ENCODE peak calls at places on chromosome 19, in seven cellular contexts. One of them, this sample, is unnamed.
A peak's percentile ranks its signal among the peaks of the same experiment; 100 is the strongest.

GRCh38 chr19:29505034-29505824 is 20.6 kb upstream of the VSTM2B start:
- DNase-seq in K562: no peak
- DNase-seq in gastrocnemius medialis: no peak
- DNase-seq in ovary: no peak
- DNase-seq in Peyer's patch: no peak
- DNase-seq in suprapubic skin: no peak
- DNase-seq in uterus: no peak
- DNase-seq in this sample: no peak

GRCh38 chr19:7533281-7533819 is 2.2 kb upstream of the PNPLA6 start:
- DNase-seq in Peyer's patch: peak; percentile 64
- DNase-seq in uterus: peak; percentile 82
- DNase-seq in suprapubic skin: no peak
- DNase-seq in gastrocnemius medialis: no peak
- DNase-seq in ovary: peak; percentile 78
- DNase-seq in K562: no peak
- DNase-seq in this sample: no peak

GRCh38 chr19:17202249-17202648 is 12.9 kb upstream of the USE1 start:
- DNase-seq in suprapubic skin: no peak
- DNase-seq in Peyer's patch: no peak
- DNase-seq in uterus: no peak
- DNase-seq in K562: no peak
- DNase-seq in ovary: no peak
- DNase-seq in gastrocnemius medialis: no peak
- DNase-seq in this sample: no peak

GRCh38 chr19:5308471-5309437 is 31.9 kb downstream of the PTPRS start:
- DNase-seq in K562: peak; percentile 62
- DNase-seq in gastrocnemius medialis: no peak
- DNase-seq in suprapubic skin: peak; percentile 73
- DNase-seq in Peyer's patch: peak; percentile 55
- DNase-seq in uterus: peak; percentile 76
- DNase-seq in ovary: peak; percentile 82
- DNase-seq in this sample: no peak

GRCh38 chr19:6417713-6418561 is 6.7 kb downstream of the KHSRP start:
- DNase-seq in gastrocnemius medialis: no peak
- DNase-seq in suprapubic skin: no peak
- DNase-seq in ovary: no peak
- DNase-seq in Peyer's patch: no peak
- DNase-seq in uterus: peak; percentile 66
- DNase-seq in K562: no peak
- DNase-seq in this sample: no peak

GRCh38 chr19:53906211-53907192 is 2.6 kb upstream of the CACNG7 start:
- DNase-seq in Peyer's patch: peak; percentile 67
- DNase-seq in suprapubic skin: no peak
- DNase-seq in uterus: peak; percentile 26
- DNase-seq in K562: peak; percentile 74
- DNase-seq in ovary: no peak
- DNase-seq in gastrocnemius medialis: no peak
- DNase-seq in this sample: no peak

GRCh38 chr19:15479391-15480345 is at the start of gene PGLYRP2:
- DNase-seq in gastrocnemius medialis: no peak
- DNase-seq in ovary: no peak
- DNase-seq in K562: no peak
- DNase-seq in Peyer's patch: no peak
- DNase-seq in uterus: no peak
- DNase-seq in suprapubic skin: no peak
- DNase-seq in this sample: no peak

GRCh38 chr19:32238076-32238475 is 107.3 kb upstream of the ZNF507 start:
- DNase-seq in ovary: no peak
- DNase-seq in suprapubic skin: no peak
- DNase-seq in gastrocnemius medialis: no peak
- DNase-seq in uterus: no peak
- DNase-seq in Peyer's patch: no peak
- DNase-seq in K562: no peak
- DNase-seq in this sample: no peak

GRCh38 chr19:40594251-40594650 is 6.9 kb upstream of the LTBP4 start:
- DNase-seq in K562: no peak
- DNase-seq in gastrocnemius medialis: no peak
- DNase-seq in Peyer's patch: no peak
- DNase-seq in ovary: no peak
- DNase-seq in uterus: no peak
- DNase-seq in suprapubic skin: no peak
- DNase-seq in this sample: no peak

GRCh38 chr19:984165-984967 is at the start of gene WDR18:
- DNase-seq in Peyer's patch: peak; percentile 97
- DNase-seq in suprapubic skin: peak; percentile 95
- DNase-seq in ovary: peak; percentile 94
- DNase-seq in uterus: peak; percentile 93
- DNase-seq in K562: peak; percentile 97
- DNase-seq in gastrocnemius medialis: peak; percentile 89
- DNase-seq in this sample: peak; percentile 56

GRCh38 chr19:27718262-27718661 is 1494.7 kb downstream of the UQCRFS1 start:
- DNase-seq in gastrocnemius medialis: no peak
- DNase-seq in uterus: no peak
- DNase-seq in ovary: no peak
- DNase-seq in suprapubic skin: no peak
- DNase-seq in Peyer's patch: no peak
- DNase-seq in K562: no peak
- DNase-seq in this sample: no peak

GRCh38 chr19:44847144-44848035 is 1.3 kb downstream of the NECTIN2 start:
- DNase-seq in Peyer's patch: peak; percentile 85
- DNase-seq in K562: peak; percentile 50
- DNase-seq in ovary: peak; percentile 83
- DNase-seq in gastrocnemius medialis: no peak
- DNase-seq in uterus: peak; percentile 73
- DNase-seq in suprapubic skin: peak; percentile 87
- DNase-seq in this sample: no peak

GRCh38 chr19:44845286-44845611 is 848 bp upstream of the NECTIN2 start:
- DNase-seq in K562: no peak
- DNase-seq in suprapubic skin: peak; percentile 80
- DNase-seq in uterus: no peak
- DNase-seq in ovary: no peak
- DNase-seq in Peyer's patch: no peak
- DNase-seq in gastrocnemius medialis: no peak
- DNase-seq in this sample: no peak

GRCh38 chr19:44846455-44847143 is 502 bp downstream of the NECTIN2 start:
- DNase-seq in ovary: peak; percentile 72
- DNase-seq in K562: no peak
- DNase-seq in gastrocnemius medialis: no peak
- DNase-seq in Peyer's patch: peak; percentile 52
- DNase-seq in suprapubic skin: peak; percentile 83
- DNase-seq in uterus: peak; percentile 53
- DNase-seq in this sample: no peak

GRCh38 chr19:44848036-44848804 is 2.1 kb downstream of the NECTIN2 start:
- DNase-seq in uterus: peak; percentile 26
- DNase-seq in gastrocnemius medialis: no peak
- DNase-seq in Peyer's patch: peak; percentile 46
- DNase-seq in K562: no peak
- DNase-seq in suprapubic skin: peak; percentile 73
- DNase-seq in ovary: peak; percentile 55
- DNase-seq in this sample: no peak

DNA sequence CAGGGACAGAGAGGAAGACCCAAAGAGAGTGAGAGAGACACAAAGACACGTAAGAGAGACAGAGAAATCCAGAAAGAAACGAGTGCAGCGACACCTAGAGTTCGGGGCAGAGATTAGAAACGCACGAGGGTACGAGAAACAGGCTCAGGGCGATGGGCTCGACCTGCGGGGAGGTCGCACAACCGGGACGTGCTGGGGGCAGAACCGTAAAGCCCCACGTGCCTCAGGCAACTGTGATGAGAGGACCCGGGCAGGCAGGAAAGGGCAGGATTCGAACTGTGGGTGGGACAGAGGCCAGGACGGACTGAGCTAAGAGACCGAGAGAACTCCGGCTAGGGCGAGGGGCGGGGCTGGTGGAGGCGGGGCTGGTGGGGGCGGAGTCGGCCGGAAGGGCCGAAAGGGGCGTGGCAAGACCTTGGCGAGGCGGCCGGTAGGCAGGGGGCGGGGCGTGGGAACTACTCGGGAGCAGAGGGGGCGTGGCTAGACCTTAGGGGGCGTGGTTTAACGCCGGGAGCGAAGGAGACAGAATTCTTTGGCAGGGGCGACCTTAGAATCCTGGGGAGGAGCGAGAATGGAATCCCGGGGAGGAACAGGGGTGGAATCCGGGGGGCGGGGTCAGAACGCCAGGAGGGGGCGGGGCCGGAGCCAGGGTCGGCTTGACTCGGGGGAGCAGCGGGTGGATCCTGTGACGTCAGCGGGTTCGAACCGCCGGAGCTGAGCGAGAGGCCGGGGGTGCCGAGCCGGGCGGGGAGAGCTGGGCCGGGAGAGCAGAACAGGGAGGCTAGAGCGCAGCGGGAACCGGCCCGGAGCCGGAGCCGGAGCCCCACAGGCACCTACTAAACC is at the start of gene NECTIN2:
- DNase-seq in Peyer's patch: peak; percentile 99
- DNase-seq in K562: peak; percentile 98
- DNase-seq in suprapubic skin: peak; percentile 100
- DNase-seq in uterus: peak; percentile 100
- DNase-seq in gastrocnemius medialis: peak; percentile 97
- DNase-seq in ovary: peak; percentile 100
- DNase-seq in this sample: peak; percentile 85
- TF ChIP-seq POLR2A in Peyer's patch: peak; percentile 88
- TF ChIP-seq POLR2A in K562: peak; percentile 64
- TF ChIP-seq POLR2A in suprapubic skin: peak; percentile 79
- TF ChIP-seq POLR2A in uterus: peak; percentile 97
- TF ChIP-seq POLR2A in gastrocnemius medialis: peak; percentile 78
- TF ChIP-seq POLR2A in ovary: peak; percentile 93
- TF ChIP-seq POLR2A in this sample: peak; percentile 89

DNA sequence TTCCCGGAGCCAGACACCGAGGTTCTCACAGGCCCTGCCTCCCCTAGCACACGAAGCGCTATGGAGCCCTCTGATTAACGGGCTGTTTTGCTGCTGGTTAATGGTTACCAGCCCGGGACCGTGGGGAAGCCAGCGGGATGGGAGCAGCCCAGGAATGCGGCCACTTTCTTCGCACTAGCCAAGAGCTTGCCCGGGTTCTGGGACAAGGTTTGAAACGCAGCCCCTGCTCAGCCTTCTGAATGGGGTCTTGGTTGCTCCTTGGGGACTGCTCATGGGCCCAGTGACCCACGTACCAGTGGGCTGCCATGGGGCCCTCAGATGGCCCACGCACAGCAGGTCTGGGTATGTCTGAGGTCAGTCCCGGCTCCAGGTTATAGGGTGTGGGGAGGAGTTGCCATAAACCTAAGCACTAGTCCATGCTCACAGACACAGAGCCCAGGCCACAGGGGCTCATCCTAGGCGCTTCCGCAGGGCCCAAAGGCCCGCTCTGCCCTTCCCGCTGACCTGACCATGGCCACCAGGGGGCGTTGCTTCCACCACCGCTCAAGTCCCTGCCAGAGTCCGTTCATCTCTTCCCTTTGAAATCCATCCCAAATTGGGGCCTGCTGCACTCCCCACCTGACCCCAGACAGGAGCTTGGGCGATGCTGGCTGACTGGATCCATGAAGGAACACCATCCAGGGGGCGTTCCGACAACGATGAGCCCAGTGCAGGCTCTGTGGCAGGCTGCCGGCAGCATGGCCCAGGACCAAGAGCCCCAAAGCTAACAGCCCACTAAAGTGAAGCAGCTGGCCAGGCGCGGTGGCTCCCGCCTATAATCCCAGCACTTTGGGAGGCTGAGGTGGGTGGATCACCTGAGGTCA is 31.5 kb upstream of the ISYNA1 start:
- DNase-seq in ovary: peak; percentile 75
- DNase-seq in uterus: peak; percentile 67
- DNase-seq in K562: peak; percentile 76
- DNase-seq in gastrocnemius medialis: no peak
- DNase-seq in suprapubic skin: no peak
- DNase-seq in Peyer's patch: peak; percentile 85
- DNase-seq in this sample: no peak
- H3K27ac ChIP-seq in ovary: no peak overlapping the region
- H3K27ac ChIP-seq in uterus: peak overlapping the region; percentile 44
- H3K27ac ChIP-seq in K562: no peak overlapping the region
- H3K27ac ChIP-seq in gastrocnemius medialis: peak overlapping the region; percentile 93
- H3K27ac ChIP-seq in suprapubic skin: no peak overlapping the region
- H3K27ac ChIP-seq in Peyer's patch: peak overlapping the region; percentile 23
- H3K27ac ChIP-seq in this sample: peak overlapping the region; percentile 36

GRCh38 chr19:3467437-3468198 is 12.7 kb downstream of the SMIM24 start:
- DNase-seq in Peyer's patch: no peak
- DNase-seq in gastrocnemius medialis: no peak
- DNase-seq in suprapubic skin: no peak
- DNase-seq in K562: no peak
- DNase-seq in ovary: no peak
- DNase-seq in uterus: peak; percentile 22
- DNase-seq in this sample: no peak

GRCh38 chr19:3470500-3471128 is 9.7 kb downstream of the SMIM24 start:
- DNase-seq in ovary: no peak
- DNase-seq in uterus: peak; percentile 18
- DNase-seq in K562: no peak
- DNase-seq in suprapubic skin: no peak
- DNase-seq in Peyer's patch: no peak
- DNase-seq in gastrocnemius medialis: no peak
- DNase-seq in this sample: no peak

GRCh38 chr19:3468211-3468610 is 12.1 kb downstream of the SMIM24 start:
- DNase-seq in Peyer's patch: no peak
- DNase-seq in suprapubic skin: no peak
- DNase-seq in gastrocnemius medialis: no peak
- DNase-seq in uterus: no peak
- DNase-seq in ovary: no peak
- DNase-seq in K562: no peak
- DNase-seq in this sample: no peak

GRCh38 chr19:3471954-3472655 is 8.2 kb downstream of the SMIM24 start:
- DNase-seq in K562: peak; percentile 78
- DNase-seq in suprapubic skin: no peak
- DNase-seq in uterus: peak; percentile 63
- DNase-seq in Peyer's patch: no peak
- DNase-seq in gastrocnemius medialis: no peak
- DNase-seq in ovary: peak; percentile 62
- DNase-seq in this sample: no peak

GRCh38 chr19:3469638-3470499 is 10.5 kb downstream of the SMIM24 start:
- DNase-seq in uterus: peak; percentile 23
- DNase-seq in suprapubic skin: no peak
- DNase-seq in gastrocnemius medialis: no peak
- DNase-seq in Peyer's patch: no peak
- DNase-seq in K562: no peak
- DNase-seq in ovary: no peak
- DNase-seq in this sample: no peak
- TF ChIP-seq POLR2A in uterus: no peak
- TF ChIP-seq POLR2A in suprapubic skin: no peak
- TF ChIP-seq POLR2A in gastrocnemius medialis: no peak
- TF ChIP-seq POLR2A in Peyer's patch: no peak
- TF ChIP-seq POLR2A in K562: peak; percentile 48
- TF ChIP-seq POLR2A in ovary: no peak
- TF ChIP-seq POLR2A in this sample: no peak

DNA sequence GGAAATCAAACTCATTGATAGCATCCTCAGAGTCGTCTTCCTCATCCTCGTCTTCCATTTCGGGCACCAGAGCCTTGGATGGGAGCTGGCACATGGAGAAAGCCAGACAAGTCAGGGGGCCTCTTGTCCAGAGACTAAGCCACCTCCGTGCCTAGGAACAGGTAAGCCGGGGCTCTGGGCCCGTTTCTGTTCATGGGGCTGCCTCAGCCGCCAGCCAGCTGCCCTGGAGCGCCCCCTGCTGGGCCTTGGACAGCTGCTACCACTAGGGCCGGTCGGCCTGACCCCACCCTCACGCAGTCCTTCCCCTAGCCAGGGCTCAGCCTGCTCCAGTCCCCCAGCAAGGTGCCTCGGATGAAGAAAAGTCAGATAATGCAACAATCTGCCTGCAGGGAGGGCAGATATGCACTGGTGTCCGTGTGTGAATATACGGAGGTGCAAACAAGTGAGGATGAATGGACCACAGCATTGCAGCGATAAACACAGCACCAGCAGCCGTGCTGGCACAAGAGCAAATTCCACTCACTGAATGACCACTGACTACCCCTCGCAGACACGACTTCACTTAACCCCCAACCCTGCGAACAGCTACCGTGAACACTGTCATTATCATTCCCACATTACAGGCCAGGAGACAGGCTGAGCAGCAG is 11.9 kb upstream of the PRKD2 start:
- DNase-seq in K562: peak; percentile 87
- DNase-seq in suprapubic skin: no peak
- DNase-seq in ovary: peak; percentile 81
- DNase-seq in uterus: peak; percentile 75
- DNase-seq in Peyer's patch: peak; percentile 91
- DNase-seq in gastrocnemius medialis: no peak
- DNase-seq in this sample: no peak
- H3K27ac ChIP-seq in K562: no peak overlapping the region
- H3K27ac ChIP-seq in suprapubic skin: no peak overlapping the region
- H3K27ac ChIP-seq in ovary: peak overlapping the region; percentile 39
- H3K27ac ChIP-seq in uterus: peak overlapping the region; percentile 52
- H3K27ac ChIP-seq in Peyer's patch: no peak overlapping the region
- H3K27ac ChIP-seq in gastrocnemius medialis: no peak overlapping the region
- H3K27ac ChIP-seq in this sample: peak overlapping the region; percentile 77

This sample was measured in esophagus squamous epithelium.